ENCODE peak calls at places on chromosomes 7 and 10, in eight cellular contexts. R is mesenchymal stem cell; I is A549; Z is CD4-positive, CD25-positive, alpha-beta regulatory T cell; S is NT2/D1; Q is PC-9; E is thoracic aorta; M is astrocyte. J is an unnamed sample.

GRCh38 chr10:31215052-31215451 is 104.0 kb upstream of the ZEB1 start:
- DNase-seq in R (no peak), I (no peak), Z (no peak), S (no peak), Q (no peak), E (no peak), M (no peak), J (no peak)

GRCh38 chr10:23341004-23341403 is 3.6 kb downstream of the C10orf67 start:
- DNase-seq in R (peak), I (no peak), Z (peak), S (no peak), Q (no peak), E (no peak), M (no peak), J (peak)

GRCh38 chr10:124614003-124614659 is 130.0 kb downstream of the FAM53B start:
- DNase-seq in R (no peak), I (no peak), Z (no peak), S (no peak), Q (no peak), E (no peak), M (no peak), J (no peak)

GRCh38 chr7:27693794-27694193 is 31.1 kb upstream of the HIBADH start:
- DNase-seq in R (peak), I (no peak), Z (no peak), S (no peak), Q (no peak), E (no peak), M (no peak), J (peak)

GRCh38 chr7:131285558-131285957 is 42.1 kb upstream of the MKLN1 start:
- DNase-seq in R (no peak), I (no peak), Z (no peak), S (no peak), Q (no peak), E (peak), M (peak), J (no peak)

GRCh38 chr10:87674963-87675362 is 15.3 kb downstream of the PAPSS2 start:
- DNase-seq in R (peak), I (no peak), Z (no peak), S (no peak), Q (peak), E (no peak), M (peak), J (peak)

GRCh38 chr7:76505168-76506080 is 4.9 kb upstream of the UPK3B start:
- DNase-seq in R (no peak), I (no peak), Z (no peak), S (no peak), Q (no peak), E (no peak), M (no peak), J (no peak)

GRCh38 chr7:26155531-26156375 is 3.8 kb downstream of the NFE2L3 start:
- DNase-seq in R (peak), I (no peak), Z (no peak), S (no peak), Q (peak), E (no peak), M (peak), J (peak)

GRCh38 chr10:35641430-35642015 is 573 bp downstream of the FZD8 start:
- DNase-seq in R (no peak), I (peak), Z (no peak), S (no peak), Q (no peak), E (no peak), M (peak), J (peak)

GRCh38 chr7:29434405-29434804 is 129.2 kb upstream of the PRR15 start:
- DNase-seq in R (no peak), I (no peak), Z (no peak), S (no peak), Q (no peak), E (no peak), M (no peak), J (no peak)

GRCh38 chr7:45683556-45684148 is 109.5 kb downstream of the ADCY1 start:
- DNase-seq in R (no peak), I (no peak), Z (no peak), S (no peak), Q (no peak), E (no peak), M (no peak), J (no peak)

GRCh38 chr7:39624202-39624807 is 933 bp downstream of the RALA start:
- DNase-seq in R (peak), I (peak), Z (no peak), S (no peak), Q (peak), E (no peak), M (no peak), J (peak)

GRCh38 chr10:71433983-71434744 is 37.4 kb downstream of the CDH23 start:
- DNase-seq in R (no peak), I (no peak), Z (no peak), S (no peak), Q (peak), E (no peak), M (no peak), J (no peak)

GRCh38 chr7:51019231-51019844 is 236.6 kb upstream of the GRB10 start:
- DNase-seq in R (peak), I (no peak), Z (no peak), S (no peak), Q (peak), E (no peak), M (peak), J (peak)

GRCh38 chr7:29319719-29320521 is 125.3 kb downstream of the CHN2 start:
- DNase-seq in R (no peak), I (no peak), Z (no peak), S (no peak), Q (no peak), E (no peak), M (no peak), J (no peak)

GRCh38 chr10:78905940-78906308 is 162.8 kb upstream of the ZMIZ1 start:
- DNase-seq in R (no peak), I (no peak), Z (no peak), S (no peak), Q (no peak), E (no peak), M (no peak), J (no peak)

GRCh38 chr10:120382360-120382759 is 74.7 kb upstream of the PLPP4 start:
- DNase-seq in R (no peak), I (no peak), Z (no peak), S (no peak), Q (no peak), E (no peak), M (peak), J (no peak)

GRCh38 chr7:87934699-87935372 is 785 bp downstream of the ADAM22 start:
- DNase-seq in R (peak), I (peak), Z (no peak), S (peak), Q (no peak), E (no peak), M (peak), J (peak)

GRCh38 chr7:55080000-55080629 is 61.3 kb downstream of the EGFR start:
- DNase-seq in R (no peak), I (no peak), Z (no peak), S (no peak), Q (no peak), E (no peak), M (no peak), J (no peak)

GRCh38 chr10:2464476-2464875 is 602.9 kb upstream of the PFKP start:
- DNase-seq in R (no peak), I (no peak), Z (no peak), S (no peak), Q (no peak), E (no peak), M (no peak), J (no peak)

GRCh38 chr7:73832806-73833205 is 2.0 kb downstream of the CLDN4 start:
- DNase-seq in R (no peak), I (no peak), Z (no peak), S (no peak), Q (no peak), E (no peak), M (no peak), J (no peak)

GRCh38 chr7:108415821-108416536 is 40.3 kb downstream of the NRCAM start:
- DNase-seq in R (peak), I (peak), Z (no peak), S (no peak), Q (peak), E (no peak), M (peak), J (peak)

GRCh38 chr10:72274213-72274729 is 547 bp downstream of the DDIT4 start:
- DNase-seq in R (no peak), I (no peak), Z (no peak), S (no peak), Q (no peak), E (no peak), M (no peak), J (peak)

GRCh38 chr10:72783290-72783689 is 91.3 kb downstream of the MCU start:
- DNase-seq in R (no peak), I (no peak), Z (no peak), S (no peak), Q (peak), E (no peak), M (no peak), J (no peak)

GRCh38 chr7:3095046-3095445 is 51.4 kb upstream of the CARD11 start:
- DNase-seq in R (no peak), I (no peak), Z (peak), S (no peak), Q (peak), E (no peak), M (no peak), J (no peak)

GRCh38 chr10:90787376-90787775 is 70.5 kb downstream of the HTR7 start:
- DNase-seq in R (no peak), I (no peak), Z (no peak), S (no peak), Q (no peak), E (no peak), M (no peak), J (no peak)

GRCh38 chr10:119441151-119441821 is 101.2 kb downstream of the RGS10 start:
- DNase-seq in R (peak), I (no peak), Z (no peak), S (no peak), Q (no peak), E (no peak), M (peak), J (peak)

GRCh38 chr10:4622374-4622773 is 203.6 kb upstream of the AKR1E2 start:
- DNase-seq in R (no peak), I (no peak), Z (no peak), S (no peak), Q (no peak), E (no peak), M (no peak), J (no peak)

GRCh38 chr10:131997366-131998049 is 15.8 kb upstream of the BNIP3 start:
- DNase-seq in R (peak), I (peak), Z (no peak), S (peak), Q (peak), E (no peak), M (no peak), J (peak)
- H3K4me3 ChIP-seq in R (peak), I (no peak), Z (no peak), S (no peak), Q (peak), E (no peak), M (no peak), J (peak)

GRCh38 chr7:155962191-155962967 is 150.1 kb upstream of the SHH start:
- DNase-seq in R (peak), I (peak), Z (no peak), S (no peak), Q (peak), E (no peak), M (peak), J (peak)
- H3K4me3 ChIP-seq in R (no peak), I (no peak), Z (no peak), S (no peak), Q (no peak), E (no peak), M (no peak), J (no peak)

GRCh38 chr10:129958118-129958685 is 5.9 kb downstream of the EBF3 start:
- DNase-seq in R (no peak), I (no peak), Z (no peak), S (no peak), Q (no peak), E (no peak), M (no peak), J (peak)
- H3K4me3 ChIP-seq in R (peak), I (no peak), Z (peak), S (peak), Q (no peak), E (peak), M (no peak), J (peak)

DNA sequence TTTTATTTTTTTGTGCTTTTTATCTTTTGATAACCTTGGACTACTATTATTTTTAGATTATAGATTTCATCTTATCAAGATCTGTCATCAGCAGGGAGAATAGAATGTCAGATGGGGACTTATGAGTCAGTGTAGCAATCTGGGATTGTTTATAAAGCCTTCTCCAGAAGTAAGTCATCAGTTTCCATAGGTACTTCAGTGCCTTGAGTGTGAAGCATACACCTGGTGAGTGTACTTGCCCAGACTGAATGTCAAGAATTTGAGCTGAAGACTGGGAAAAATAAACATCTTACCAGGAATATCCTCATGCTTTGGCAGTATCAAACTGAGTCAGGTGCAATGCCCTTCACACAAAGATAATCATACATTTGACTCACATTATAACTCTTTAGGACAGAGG is 2.2 kb downstream of the CASD1 start:
- DNase-seq in R (no peak), I (peak), Z (no peak), S (no peak), Q (peak), E (no peak), M (peak), J (peak)
- H3K4me3 ChIP-seq in R (no peak), I (no peak), Z (peak), S (no peak), Q (peak), E (no peak), M (no peak), J (no peak)

GRCh38 chr7:105776068-105776790 is 100.2 kb downstream of the ATXN7L1 start:
- DNase-seq in R (peak), I (peak), Z (no peak), S (peak), Q (peak), E (peak), M (peak), J (peak)
- H3K4me3 ChIP-seq in R (peak), I (no peak), Z (no peak), S (no peak), Q (no peak), E (no peak), M (no peak), J (no peak)

GRCh38 chr10:102743078-102743587 is 615 bp upstream of the WBP1L start:
- DNase-seq in R (no peak), I (no peak), Z (no peak), S (no peak), Q (no peak), E (no peak), M (no peak), J (no peak)
- H3K4me3 ChIP-seq in R (peak), I (no peak), Z (peak), S (no peak), Q (peak), E (peak), M (peak), J (no peak)

GRCh38 chr10:62545667-62546066 is 171.5 kb downstream of the ZNF365 start:
- DNase-seq in R (peak), I (no peak), Z (no peak), S (no peak), Q (no peak), E (no peak), M (peak), J (peak)
- H3K4me3 ChIP-seq in R (peak), I (no peak), Z (no peak), S (no peak), Q (no peak), E (no peak), M (no peak), J (no peak)

DNA sequence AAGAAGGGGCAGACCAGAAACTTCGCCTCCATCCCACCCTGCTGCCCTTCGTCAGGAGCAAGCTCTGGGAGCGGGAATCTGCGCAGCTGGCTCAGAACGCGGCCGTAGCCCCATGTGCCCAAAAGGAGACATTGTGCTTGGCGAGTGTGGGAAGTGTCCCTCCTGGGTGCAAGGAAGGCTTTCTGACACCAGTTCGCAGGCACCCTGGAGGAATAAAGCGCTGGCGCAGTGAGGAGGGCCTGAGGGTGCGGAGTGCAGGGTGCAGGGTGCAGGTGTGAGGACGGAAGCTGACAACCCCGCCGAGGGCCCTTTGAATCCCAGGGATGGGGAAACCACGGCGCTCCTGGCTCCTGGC is 811 bp downstream of the SLIT1 start:
- DNase-seq in R (no peak), I (no peak), Z (no peak), S (no peak), Q (no peak), E (no peak), M (no peak), J (no peak)
- H3K4me3 ChIP-seq in R (no peak), I (peak), Z (no peak), S (peak), Q (no peak), E (no peak), M (no peak), J (no peak)

DNA sequence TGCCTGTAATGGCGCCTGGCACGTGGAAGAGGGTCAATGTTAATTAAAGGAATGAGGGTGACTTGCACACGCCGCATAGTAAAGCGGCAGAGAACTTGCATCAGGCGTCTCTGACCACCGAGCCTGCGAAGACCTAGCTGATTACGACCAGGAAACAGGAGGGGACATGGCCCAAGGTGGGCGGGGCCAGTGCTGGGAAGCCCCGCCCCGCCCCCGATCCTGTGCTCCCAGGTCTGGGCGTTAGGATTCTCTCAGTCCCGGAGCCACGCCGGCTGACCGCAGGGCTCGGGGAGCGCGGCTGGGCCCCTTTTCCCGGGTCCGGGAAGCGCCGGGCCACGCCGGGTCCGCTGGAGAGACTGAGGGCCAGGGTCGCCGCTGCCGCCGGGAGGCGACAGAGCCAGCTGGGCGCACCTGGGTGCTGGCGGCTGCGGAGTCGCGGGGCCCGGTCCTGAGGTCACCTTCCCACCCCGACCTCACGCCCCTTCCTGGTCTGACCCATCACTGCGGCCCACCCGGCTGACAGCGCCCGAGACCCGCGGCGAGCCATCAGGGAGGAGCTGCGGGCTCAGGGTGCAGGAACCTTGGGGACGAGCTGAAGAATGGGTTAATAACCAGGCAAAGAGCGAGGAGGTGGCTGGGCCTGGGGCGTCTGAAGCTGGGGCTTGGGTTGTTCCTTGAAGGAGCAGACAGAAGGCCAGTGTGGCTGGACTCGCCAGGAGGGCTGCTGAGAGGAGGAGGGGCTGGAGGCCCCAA is 23.0 kb upstream of the GRID1 start:
- DNase-seq in R (peak), I (peak), Z (no peak), S (peak), Q (no peak), E (no peak), M (no peak), J (peak)
- H3K4me3 ChIP-seq in R (peak), I (peak), Z (peak), S (peak), Q (no peak), E (peak), M (peak), J (peak)